ENCODE peak calls at places on chromosomes 13 and 19, in four cellular contexts. Z is fibroblast of pulmonary artery, U is PC-3, X is heart right ventricle. A is an unnamed sample.
A peak's percentile ranks its signal among the peaks of the same experiment; 100 is the strongest.

GRCh38 chr19:1112254-1113208 is 8.7 kb downstream of the GPX4 start:
- DNase-seq in U (no peak), X (no peak), Z (no peak), A (no peak)

GRCh38 chr13:110187501-110188161 is 119.3 kb downstream of the COL4A1 start:
- DNase-seq in X (peak; percentile 73), U (peak; percentile 79), Z (peak; percentile 97), A (no peak)

GRCh38 chr19:11355160-11356073 is at the start of gene PLPPR2:
- DNase-seq in X (peak; percentile 93), U (peak; percentile 98), Z (peak; percentile 86), A (peak; percentile 82)

GRCh38 chr19:10603084-10603872 is 16.2 kb upstream of the AP1M2 start:
- DNase-seq in X (peak; percentile 67), U (no peak), Z (no peak), A (peak; percentile 70)

GRCh38 chr13:44368599-44369368 is 4.8 kb upstream of the SERP2 start:
- DNase-seq in U (peak; percentile 65), X (no peak), Z (no peak), A (peak; percentile 17)

GRCh38 chr19:28881616-28882015 is 331.3 kb downstream of the UQCRFS1 start:
- DNase-seq in X (no peak), Z (no peak), U (no peak), A (no peak)

GRCh38 chr13:107534548-107534947 is 680.8 kb downstream of the LIG4 start:
- DNase-seq in X (no peak), U (no peak), Z (peak; percentile 3), A (no peak)

GRCh38 chr13:112208656-112209055 is 141.7 kb downstream of the SOX1 start:
- DNase-seq in U (no peak), X (no peak), Z (no peak), A (no peak)

GRCh38 chr19:28560786-28561185 is 652.2 kb downstream of the UQCRFS1 start:
- DNase-seq in U (no peak), Z (no peak), X (no peak), A (no peak)

GRCh38 chr13:74678308-74678958 is 544.2 kb upstream of the KLF12 start:
- DNase-seq in U (no peak), X (no peak), Z (no peak), A (no peak)

GRCh38 chr13:67827992-67828391 is 597.9 kb upstream of the PCDH9 start:
- DNase-seq in U (peak; percentile 2), Z (no peak), X (no peak), A (no peak)

GRCh38 chr13:20953245-20953931 is 50.8 kb upstream of the XPO4 start:
- DNase-seq in Z (no peak), X (no peak), U (no peak), A (no peak)

GRCh38 chr19:16355293-16356043 is 30.8 kb downstream of the KLF2 start:
- DNase-seq in Z (peak; percentile 62), X (peak; percentile 42), U (no peak), A (no peak)

DNA sequence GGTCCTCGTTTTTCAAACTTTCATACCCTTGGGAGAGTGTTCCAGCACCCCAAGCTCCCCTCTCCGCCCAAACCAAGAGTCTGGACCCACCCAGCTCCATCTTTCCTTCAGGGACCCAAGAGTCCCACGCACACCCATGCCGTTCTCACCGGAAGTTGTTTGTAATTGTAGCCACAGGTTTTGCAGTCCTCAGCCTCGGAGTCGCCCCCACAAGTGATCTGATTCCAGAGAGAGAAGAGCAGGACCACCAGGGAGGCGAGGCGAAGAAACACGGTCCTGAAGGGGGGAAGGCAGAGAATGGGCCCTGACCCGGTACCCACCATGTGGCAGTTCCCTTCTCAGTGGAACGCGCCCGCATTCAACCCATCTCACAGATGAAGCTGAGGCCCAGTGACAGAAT is 3.4 kb upstream of the LENG1 start:
- DNase-seq in X (no peak), U (no peak), Z (no peak), A (no peak)
- H3K4me3 ChIP-seq in X (no peak overlapping the region), U (peak overlapping the region; percentile 71), Z (peak overlapping the region; percentile 52), A (no peak overlapping the region)

GRCh38 chr13:73075546-73075945 is 16.7 kb downstream of the KLF5 start:
- DNase-seq in U (no peak), X (no peak), Z (no peak), A (no peak)
- H3K4me3 ChIP-seq in U (no peak overlapping the region), X (no peak overlapping the region), Z (no peak overlapping the region), A (no peak overlapping the region)

DNA sequence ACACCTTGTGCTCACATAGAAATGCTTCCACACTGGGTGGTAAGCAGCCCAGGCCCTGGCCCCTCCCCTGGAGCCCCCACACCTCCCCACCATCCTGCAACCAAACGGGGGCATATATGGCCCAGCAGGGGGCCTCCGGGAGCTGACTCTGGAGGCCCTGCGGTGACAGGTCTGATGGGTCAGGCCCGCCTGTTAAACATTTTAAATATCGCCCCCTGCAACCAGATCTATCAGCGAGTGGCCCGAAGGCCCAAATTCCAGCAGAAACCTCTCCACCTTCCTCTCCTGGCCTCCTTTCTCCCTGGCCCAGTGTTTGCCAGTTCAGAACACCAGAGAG is 48.0 kb upstream of the KATNAL1 start:
- DNase-seq in U (no peak), X (no peak), Z (no peak), A (peak; percentile 84)
- H3K4me3 ChIP-seq in U (no peak overlapping the region), X (no peak overlapping the region), Z (no peak overlapping the region), A (peak overlapping the region; percentile 40)

GRCh38 chr13:45464687-45465453 is at the start of gene COG3:
- DNase-seq in U (peak; percentile 93), X (peak; percentile 95), Z (peak; percentile 98), A (peak; percentile 98)

GRCh38 chr13:45472171-45472705 is 7.5 kb downstream of the COG3 start:
- DNase-seq in U (peak; percentile 67), X (no peak), Z (no peak), A (no peak)

GRCh38 chr13:45464141-45464686 is 525 bp upstream of the COG3 start:
- DNase-seq in X (peak; percentile 7), U (no peak), Z (no peak), A (no peak)

GRCh38 chr13:45468676-45469075 is 3.9 kb downstream of the COG3 start:
- DNase-seq in U (no peak), Z (no peak), X (no peak), A (no peak)

DNA sequence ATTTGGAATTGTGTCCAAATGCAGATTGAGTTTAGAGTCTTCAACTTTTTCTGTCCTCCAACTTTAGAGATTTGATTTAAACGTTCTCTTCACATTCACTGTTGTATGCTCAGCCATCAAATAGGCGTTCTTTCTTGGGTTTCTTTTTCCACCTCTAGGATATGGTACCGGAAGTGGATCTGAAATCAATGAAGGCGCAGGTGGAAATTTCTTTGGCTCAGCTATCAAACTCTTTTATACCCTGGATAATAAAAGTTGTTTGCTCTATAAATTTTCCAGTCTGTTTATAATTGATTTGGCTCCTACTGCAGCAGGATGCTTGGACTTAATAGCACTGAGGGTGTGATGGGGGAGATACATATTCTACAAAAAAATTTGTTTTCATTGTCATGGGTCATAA is 1.6 kb downstream of the COG3 start:
- DNase-seq in Z (no peak), X (no peak), U (no peak), A (no peak)
- H3K4me3 ChIP-seq in Z (peak overlapping the region; percentile 70), X (peak overlapping the region; percentile 84), U (peak overlapping the region; percentile 98), A (no peak overlapping the region)

DNA sequence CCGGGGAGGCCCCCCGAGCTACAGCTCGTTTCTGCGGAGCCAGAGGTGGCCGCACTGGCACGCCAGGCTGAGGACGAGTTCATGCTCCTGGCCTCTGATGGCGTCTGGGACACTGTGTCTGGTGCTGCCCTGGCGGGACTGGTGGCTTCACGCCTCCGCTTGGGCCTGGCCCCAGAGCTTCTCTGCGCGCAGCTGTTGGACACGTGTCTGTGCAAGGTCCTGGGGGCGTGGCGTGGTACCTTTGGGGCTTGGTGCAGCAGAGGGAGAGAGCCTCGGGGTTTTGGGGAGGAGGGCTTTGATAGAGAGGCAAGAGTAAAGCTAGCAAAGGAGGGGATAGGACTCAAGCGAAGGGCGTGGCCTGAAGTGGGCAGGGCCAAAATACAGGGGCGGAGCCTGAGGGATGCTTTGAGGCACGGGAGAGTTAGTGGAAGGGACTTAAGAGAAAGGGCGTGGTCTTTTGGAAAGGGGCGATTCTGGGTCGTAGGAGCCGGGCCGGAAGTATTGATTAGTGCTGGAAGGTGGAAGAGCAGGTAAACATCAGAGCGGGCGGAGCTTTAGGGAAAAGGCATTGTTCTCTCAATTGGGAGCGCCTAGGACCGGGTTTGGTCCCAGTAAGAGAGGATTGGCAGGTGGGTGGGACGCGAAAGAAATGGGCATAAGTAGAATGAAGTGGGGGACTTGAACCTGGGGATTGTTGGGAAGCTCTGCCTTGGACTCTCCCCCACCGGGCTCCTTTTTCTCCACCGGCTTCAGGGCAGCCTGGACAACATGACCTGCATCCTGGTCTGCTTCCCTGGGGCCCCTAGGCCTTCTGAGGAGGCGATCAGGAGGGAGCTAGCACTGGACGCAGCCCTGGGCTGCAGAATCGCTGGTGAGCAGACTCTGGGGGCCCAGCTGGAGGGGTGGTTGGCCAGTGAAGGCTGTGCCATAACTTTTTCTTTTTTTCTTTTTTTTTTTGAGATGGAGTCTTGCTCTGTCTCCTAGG is 1.2 kb downstream of the PPM1N start:
- DNase-seq in X (no peak), Z (no peak), U (peak; percentile 42), A (peak; percentile 69)
- H3K4me3 ChIP-seq in X (peak overlapping the region; percentile 2), Z (no peak overlapping the region), U (no peak overlapping the region), A (no peak overlapping the region)

DNA sequence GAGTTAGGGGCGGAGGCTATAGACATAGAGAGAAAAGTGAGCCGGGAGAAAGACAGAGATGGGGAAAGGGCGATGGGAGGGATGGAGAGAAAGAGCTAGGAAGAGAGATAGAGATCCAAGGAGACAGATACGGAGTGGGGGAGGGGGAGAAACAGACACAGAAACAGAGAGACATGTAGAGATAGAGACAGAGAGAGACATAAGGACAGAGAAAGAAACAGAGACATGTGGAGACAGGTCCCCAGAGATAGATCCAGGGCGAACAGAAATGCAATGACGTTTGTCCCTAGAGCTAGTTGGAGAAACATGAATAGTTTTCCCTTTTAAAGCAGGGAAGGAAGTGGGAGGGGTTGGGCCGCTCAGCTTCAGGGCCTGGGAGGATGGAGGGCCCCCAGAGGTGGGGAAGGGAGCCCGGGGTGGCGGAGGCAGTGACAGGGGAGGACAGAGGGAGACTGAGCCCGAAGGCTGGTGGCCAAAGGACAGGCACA is 4.6 kb downstream of the PPP1R14A start:
- DNase-seq in Z (peak; percentile 73), U (no peak), X (peak; percentile 88), A (no peak)
- H3K4me3 ChIP-seq in Z (peak overlapping the region; percentile 24), U (no peak overlapping the region), X (peak overlapping the region; percentile 41), A (no peak overlapping the region)

GRCh38 chr13:31898383-31899071 is 133.0 kb upstream of the FRY start:
- DNase-seq in Z (no peak), X (no peak), U (no peak), A (peak; percentile 24)

GRCh38 chr13:31905896-31906295 is 125.7 kb upstream of the FRY start:
- DNase-seq in X (no peak), Z (no peak), U (no peak), A (no peak)

GRCh38 chr13:31904941-31905824 is 126.4 kb upstream of the FRY start:
- DNase-seq in Z (no peak), U (no peak), X (no peak), A (no peak)

GRCh38 chr13:31903072-31903815 is 128.3 kb upstream of the FRY start:
- DNase-seq in X (no peak), U (no peak), Z (no peak), A (no peak)

DNA sequence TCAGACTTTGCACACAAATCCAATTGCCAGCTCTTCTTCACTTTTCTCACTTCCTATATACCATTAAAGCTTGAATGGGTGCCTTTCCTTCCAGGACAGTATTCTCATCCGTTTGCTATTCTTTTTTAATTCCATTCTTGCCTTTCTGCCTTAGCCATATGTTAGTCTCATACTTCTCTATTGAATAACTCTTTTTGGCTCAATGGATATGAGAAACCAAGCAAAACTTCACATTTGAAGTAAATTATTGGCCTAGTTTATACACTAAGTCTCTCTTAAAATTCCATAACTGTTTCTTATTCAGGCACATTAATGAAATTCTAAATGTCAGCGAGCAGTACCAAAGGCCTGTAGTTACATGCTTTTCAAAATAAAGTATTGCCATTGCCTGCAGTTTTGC is 129.6 kb upstream of the FRY start:
- DNase-seq in Z (no peak), U (no peak), X (no peak), A (no peak)
- H3K4me3 ChIP-seq in Z (no peak overlapping the region), U (no peak overlapping the region), X (no peak overlapping the region), A (no peak overlapping the region)